ENCODE peak calls at places on chromosome 4, in six cellular contexts. T is endodermal cell, B is Karpas-422, K is cardiac muscle cell, E is tibial nerve, M is psoas muscle. J is an unnamed sample.

GRCh38 chr4:163623787-163624186 is 129.3 kb downstream of the TMA16 start:
- DNase-seq in T (peak; percentile 55), B (no peak), K (no peak), E (no peak), M (no peak), J (no peak)

GRCh38 chr4:8191136-8191747 is 7.8 kb upstream of the SH3TC1 start:
- DNase-seq in K (peak; percentile 90), B (no peak), M (peak; percentile 77), T (no peak), E (peak; percentile 54), J (peak; percentile 72)

GRCh38 chr4:77308843-77309242 is 151.8 kb downstream of the CCNG2 start:
- DNase-seq in E (no peak), B (peak; percentile 59), M (no peak), K (peak; percentile 54), T (no peak), J (peak; percentile 72)

GRCh38 chr4:133565379-133565778 is 416.3 kb downstream of the PCDH10 start:
- DNase-seq in B (no peak), M (no peak), T (no peak), K (peak; percentile 79), E (no peak), J (peak; percentile 63)

GRCh38 chr4:74096265-74096980 is 2.6 kb downstream of the CXCL2 start:
- DNase-seq in K (peak; percentile 83), B (no peak), M (no peak), T (no peak), E (no peak), J (no peak)

GRCh38 chr4:26083987-26084386 is 170.0 kb downstream of the SMIM20 start:
- DNase-seq in K (peak; percentile 45), M (peak; percentile 52), T (no peak), B (no peak), E (no peak), J (peak; percentile 96)

GRCh38 chr4:123813901-123814300 is 417.3 kb downstream of the SPRY1 start:
- DNase-seq in M (no peak), T (no peak), K (no peak), B (no peak), E (no peak), J (no peak)

GRCh38 chr4:23957465-23957864 is 67.6 kb upstream of the PPARGC1A start:
- DNase-seq in B (no peak), T (no peak), M (no peak), K (no peak), E (no peak), J (no peak)

GRCh38 chr4:52172166-52172565 is 121.1 kb downstream of the SPATA18 start:
- DNase-seq in B (peak; percentile 61), E (no peak), K (peak; percentile 25), M (no peak), T (no peak), J (no peak)

GRCh38 chr4:80897537-80898303 is 132.8 kb upstream of the BMP3 start:
- DNase-seq in E (no peak), M (no peak), K (no peak), T (no peak), B (no peak), J (no peak)

GRCh38 chr4:126899382-126899801 is 733.4 kb upstream of the INTU start:
- DNase-seq in M (no peak), B (no peak), T (no peak), E (no peak), K (peak; percentile 64), J (no peak)

GRCh38 chr4:187613089-187613839 is 382.3 kb upstream of the ZFP42 start:
- DNase-seq in E (no peak), M (no peak), B (no peak), T (no peak), K (no peak), J (no peak)

GRCh38 chr4:168153596-168154440 is 61.5 kb downstream of the ANXA10 start:
- DNase-seq in T (peak; percentile 81), E (peak; percentile 70), B (peak; percentile 78), K (peak; percentile 91), M (peak; percentile 63), J (peak; percentile 77)

GRCh38 chr4:10694151-10694825 is 9.7 kb upstream of the CLNK start:
- DNase-seq in B (no peak), T (no peak), M (no peak), E (no peak), K (no peak), J (no peak)

GRCh38 chr4:53682196-53682595 is 90.9 kb upstream of the LNX1 start:
- DNase-seq in K (peak; percentile 40), M (no peak), B (no peak), E (no peak), T (no peak), J (no peak)

GRCh38 chr4:33062155-33062554 is 2342.0 kb downstream of the PCDH7 start:
- DNase-seq in K (peak; percentile 57), E (no peak), T (no peak), B (no peak), M (no peak), J (no peak)

GRCh38 chr4:61992351-61992750 is 792.2 kb downstream of the ADGRL3 start:
- DNase-seq in M (no peak), K (no peak), E (no peak), B (no peak), T (no peak), J (peak; percentile 5)

GRCh38 chr4:122099896-122100295 is 52.2 kb upstream of the BLTP1 start:
- DNase-seq in K (peak; percentile 2), T (no peak), M (no peak), E (no peak), B (no peak), J (no peak)

GRCh38 chr4:145882594-145882993 is 56.0 kb downstream of the ZNF827 start:
- DNase-seq in M (no peak), K (no peak), T (no peak), E (no peak), B (no peak), J (no peak)

GRCh38 chr4:173501592-173502150 is 28.4 kb downstream of the HAND2 start:
- DNase-seq in B (no peak), K (no peak), T (no peak), E (no peak), M (no peak), J (no peak)

GRCh38 chr4:173500841-173501591 is 29.0 kb downstream of the HAND2 start:
- DNase-seq in T (peak; percentile 55), E (no peak), M (no peak), K (no peak), B (no peak), J (no peak)

GRCh38 chr4:173498771-173499170 is 31.3 kb downstream of the HAND2 start:
- DNase-seq in M (no peak), B (no peak), K (no peak), T (peak; percentile 10), E (no peak), J (no peak)

GRCh38 chr4:173498023-173498422 is 32.0 kb downstream of the HAND2 start:
- DNase-seq in E (no peak), K (no peak), M (no peak), B (peak; percentile 43), T (no peak), J (no peak)

GRCh38 chr4:173499568-173500535 is 30.2 kb downstream of the HAND2 start:
- DNase-seq in M (no peak), E (no peak), B (no peak), K (no peak), T (peak; percentile 74), J (no peak)
- H3K27me3 ChIP-seq in M (peaks cover 25% of the 10 kb centered on the region), E (peaks cover 2% of the 10 kb centered on the region), B (no peaks in the 10 kb centered on the region), K (peaks cover 35% of the 10 kb centered on the region), T (peaks cover 77% of the 10 kb centered on the region), J (no peaks in the 10 kb centered on the region)

DNA sequence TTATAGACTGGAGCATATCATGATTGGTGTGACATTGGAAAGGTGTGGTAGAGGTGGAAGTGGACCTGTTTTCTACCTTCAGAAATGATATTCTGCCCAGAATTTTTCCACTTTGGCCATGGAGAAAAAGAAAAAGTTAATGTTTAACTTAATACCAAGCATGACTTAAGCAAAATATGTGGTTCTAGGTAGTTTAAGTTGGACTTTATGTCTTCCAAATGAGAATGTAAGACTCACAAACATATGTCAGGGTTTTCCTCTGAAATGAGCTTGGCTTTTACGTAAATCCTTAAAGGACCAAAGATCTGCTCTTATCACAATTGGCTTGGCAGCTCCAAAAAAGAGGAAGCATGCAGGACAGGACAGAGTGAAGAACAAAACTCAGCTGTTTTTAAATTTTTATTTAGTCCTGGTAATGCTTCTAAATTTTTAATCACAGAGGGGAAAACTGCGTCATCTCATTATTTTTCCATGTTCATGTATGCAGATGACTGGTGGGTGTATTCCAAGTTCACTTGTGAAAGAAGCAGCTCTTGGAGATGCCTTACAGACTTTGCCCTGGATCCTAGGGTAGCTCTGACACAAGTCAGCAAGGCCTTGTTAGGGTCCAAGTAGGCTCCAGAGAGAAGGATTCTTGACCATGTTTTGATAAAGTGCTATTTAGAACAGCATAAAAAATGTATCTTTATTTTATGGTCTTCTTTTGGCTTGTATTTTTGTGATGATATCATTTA is 98.2 kb downstream of the ANK2 start:
- DNase-seq in M (no peak), B (no peak), T (no peak), E (no peak), K (no peak), J (no peak)
- H3K27ac ChIP-seq in M (peak overlapping the region; percentile 88), B (no peak overlapping the region), T (no peak overlapping the region), E (peak overlapping the region; percentile 88), K (no peak overlapping the region), J (no peak overlapping the region)

GRCh38 chr4:1407657-1408333 is 1.6 kb upstream of the NKX1-1 start:
- DNase-seq in T (peak; percentile 48), B (no peak), K (no peak), M (no peak), E (no peak), J (no peak)

GRCh38 chr4:1406946-1407656 is 859 bp upstream of the NKX1-1 start:
- DNase-seq in K (no peak), B (no peak), M (no peak), T (peak; percentile 50), E (no peak), J (no peak)

GRCh38 chr4:1405249-1405635 is 1.0 kb downstream of the NKX1-1 start:
- DNase-seq in K (no peak), M (no peak), T (no peak), E (no peak), B (no peak), J (no peak)

GRCh38 chr4:1405636-1406415 is 416 bp downstream of the NKX1-1 start:
- DNase-seq in B (no peak), M (no peak), K (no peak), E (no peak), T (peak; percentile 54), J (no peak)

GRCh38 chr4:1406416-1406945 is at the start of gene NKX1-1:
- DNase-seq in T (peak; percentile 66), B (no peak), K (no peak), M (no peak), E (no peak), J (no peak)
- H3K27me3 ChIP-seq in T (peaks cover 100% of the 10 kb centered on the region), B (no peaks in the 10 kb centered on the region), K (peaks cover 99% of the 10 kb centered on the region), M (peaks cover 44% of the 10 kb centered on the region), E (peaks cover 2% of the 10 kb centered on the region), J (no peaks in the 10 kb centered on the region)

GRCh38 chr4:153533387-153533786 is 67.2 kb downstream of the TMEM131L start:
- DNase-seq in B (no peak), E (no peak), M (no peak), K (no peak), T (no peak), J (no peak)

GRCh38 chr4:153532227-153532626 is 66.1 kb downstream of the TMEM131L start:
- DNase-seq in K (no peak), T (no peak), M (no peak), B (no peak), E (no peak), J (no peak)

GRCh38 chr4:153530996-153531375 is 64.8 kb downstream of the TMEM131L start:
- DNase-seq in M (no peak), E (no peak), B (no peak), T (no peak), K (no peak), J (no peak)

GRCh38 chr4:153530284-153530995 is 64.3 kb downstream of the TMEM131L start:
- DNase-seq in T (no peak), M (no peak), E (no peak), B (peak; percentile 59), K (no peak), J (no peak)

GRCh38 chr4:153532636-153533035 is 66.5 kb downstream of the TMEM131L start:
- DNase-seq in E (no peak), M (no peak), K (no peak), B (no peak), T (no peak), J (no peak)
- H3K27ac ChIP-seq in E (no peak overlapping the region), M (peak overlapping the region; percentile 74), K (no peak overlapping the region), B (no peak overlapping the region), T (no peak overlapping the region), J (no peak overlapping the region)

J was measured in SJCRH30.